ENCODE peak calls at places on chromosomes 7 and 10, in nine cellular contexts. B is astrocyte of the spinal cord, D is fibroblast of pulmonary artery, Y is fibroblast of villous mesenchyme, U is HFF-Myc, C is left lung, S is bronchial epithelial cell, G is pancreas, L is fibroblast of lung. W is an unnamed sample.

GRCh38 chr10:110006358-110007170 is 1.2 kb upstream of the ADD3 start:
- DNase-seq in B (peak), D (peak), Y (peak), U (no peak), C (peak), S (peak), G (peak), L (peak), W (peak)

GRCh38 chr10:59892697-59893096 is 13.7 kb downstream of the CCDC6 start:
- DNase-seq in B (no peak), D (no peak), Y (no peak), U (no peak), C (no peak), S (no peak), G (no peak), L (no peak), W (no peak)

GRCh38 chr10:132499367-132499685 is 38.3 kb upstream of the INPP5A start:
- DNase-seq in B (no peak), D (no peak), Y (no peak), U (no peak), C (no peak), S (no peak), G (no peak), L (no peak), W (no peak)

GRCh38 chr7:137870684-137871083 is 23.9 kb upstream of the DGKI start:
- DNase-seq in B (no peak), D (no peak), Y (peak), U (no peak), C (no peak), S (no peak), G (no peak), L (no peak), W (no peak)

GRCh38 chr10:44364566-44364965 is 20.3 kb downstream of the CXCL12 start:
- DNase-seq in B (no peak), D (no peak), Y (no peak), U (no peak), C (no peak), S (no peak), G (no peak), L (no peak), W (no peak)

GRCh38 chr10:73970845-73971244 is 27.1 kb upstream of the VCL start:
- DNase-seq in B (no peak), D (no peak), Y (no peak), U (no peak), C (no peak), S (no peak), G (no peak), L (no peak), W (no peak)

GRCh38 chr7:116779921-116780320 is 82.5 kb upstream of the CAPZA2 start:
- DNase-seq in B (no peak), D (no peak), Y (no peak), U (no peak), C (no peak), S (peak), G (no peak), L (no peak), W (no peak)

GRCh38 chr10:103481974-103482531 is 3.0 kb upstream of the CALHM3 start:
- DNase-seq in B (peak), D (peak), Y (peak), U (no peak), C (no peak), S (peak), G (no peak), L (peak), W (peak)

GRCh38 chr7:133940368-133940767 is 186.8 kb upstream of the LRGUK start:
- DNase-seq in B (no peak), D (no peak), Y (no peak), U (no peak), C (no peak), S (no peak), G (no peak), L (no peak), W (no peak)

GRCh38 chr7:85068796-85069195 is 118.1 kb downstream of the SEMA3D start:
- DNase-seq in B (peak), D (peak), Y (peak), U (no peak), C (no peak), S (peak), G (no peak), L (peak), W (no peak)

GRCh38 chr10:33950216-33950615 is 615.7 kb upstream of the NRP1 start:
- DNase-seq in B (no peak), D (no peak), Y (no peak), U (no peak), C (no peak), S (no peak), G (no peak), L (no peak), W (no peak)

GRCh38 chr7:99386584-99387238 is 12.2 kb downstream of the ARPC1B start:
- DNase-seq in B (no peak), D (peak), Y (peak), U (no peak), C (no peak), S (no peak), G (no peak), L (peak), W (no peak)

GRCh38 chr7:41698114-41698513 is 4.8 kb downstream of the INHBA start:
- DNase-seq in B (peak), D (no peak), Y (no peak), U (no peak), C (no peak), S (no peak), G (no peak), L (no peak), W (no peak)

GRCh38 chr7:132618956-132619305 is 42.7 kb upstream of the PLXNA4 start:
- DNase-seq in B (peak), D (peak), Y (peak), U (no peak), C (no peak), S (peak), G (no peak), L (no peak), W (no peak)

GRCh38 chr10:75623310-75623940 is 192.0 kb downstream of the LRMDA start:
- DNase-seq in B (no peak), D (no peak), Y (no peak), U (no peak), C (no peak), S (no peak), G (no peak), L (no peak), W (no peak)
- H3K4me3 ChIP-seq in B (no peak), D (no peak), Y (no peak), U (no peak), C (no peak), S (no peak), G (no peak), L (no peak), W (no peak)

GRCh38 chr7:18509491-18509890 is 13.9 kb downstream of the HDAC9 start:
- DNase-seq in B (peak), D (no peak), Y (no peak), U (no peak), C (no peak), S (peak), G (no peak), L (no peak), W (no peak)
- H3K4me3 ChIP-seq in B (peak), D (peak), Y (no peak), U (peak), C (no peak), S (peak), G (no peak), L (peak), W (peak)

GRCh38 chr7:50793115-50793946 is 10.6 kb upstream of the GRB10 start:
- DNase-seq in B (peak), D (peak), Y (peak), U (no peak), C (peak), S (no peak), G (peak), L (peak), W (peak)

GRCh38 chr7:50791363-50791762 is 8.7 kb upstream of the GRB10 start:
- DNase-seq in B (no peak), D (no peak), Y (no peak), U (no peak), C (no peak), S (no peak), G (no peak), L (no peak), W (no peak)

GRCh38 chr7:50792342-50793114 is 9.8 kb upstream of the GRB10 start:
- DNase-seq in B (peak), D (peak), Y (peak), U (no peak), C (peak), S (peak), G (peak), L (peak), W (no peak)

GRCh38 chr7:50793947-50794570 is 11.4 kb upstream of the GRB10 start:
- DNase-seq in B (no peak), D (no peak), Y (no peak), U (no peak), C (no peak), S (no peak), G (no peak), L (no peak), W (no peak)

GRCh38 chr7:50791921-50792341 is 9.2 kb upstream of the GRB10 start:
- DNase-seq in B (peak), D (peak), Y (peak), U (no peak), C (no peak), S (peak), G (no peak), L (peak), W (no peak)
- H3K4me3 ChIP-seq in B (peak), D (peak), Y (peak), U (peak), C (peak), S (peak), G (peak), L (peak), W (peak)

DNA sequence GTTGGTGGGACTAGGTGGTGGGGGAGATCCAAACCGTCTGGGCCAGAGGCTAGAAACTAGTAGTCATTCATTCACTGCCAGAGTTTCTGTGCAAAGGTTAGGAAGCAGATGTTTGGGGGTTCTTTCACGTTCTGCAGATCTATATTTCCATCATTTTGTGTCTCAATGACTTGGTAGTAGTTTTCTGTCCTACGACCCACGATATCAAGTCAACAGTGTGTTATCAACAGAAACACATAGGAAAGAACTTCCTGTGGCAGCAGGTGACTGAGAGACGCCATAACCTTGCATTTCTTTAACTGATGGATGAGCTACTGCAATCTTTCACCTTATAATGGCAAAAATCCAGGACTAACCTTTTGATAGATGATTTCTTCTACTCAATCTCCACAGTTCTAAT is 1.8 kb downstream of the CEP55 start:
- DNase-seq in B (no peak), D (no peak), Y (no peak), U (no peak), C (no peak), S (no peak), G (no peak), L (no peak), W (no peak)
- H3K4me3 ChIP-seq in B (no peak), D (no peak), Y (peak), U (peak), C (no peak), S (no peak), G (no peak), L (no peak), W (no peak)

DNA sequence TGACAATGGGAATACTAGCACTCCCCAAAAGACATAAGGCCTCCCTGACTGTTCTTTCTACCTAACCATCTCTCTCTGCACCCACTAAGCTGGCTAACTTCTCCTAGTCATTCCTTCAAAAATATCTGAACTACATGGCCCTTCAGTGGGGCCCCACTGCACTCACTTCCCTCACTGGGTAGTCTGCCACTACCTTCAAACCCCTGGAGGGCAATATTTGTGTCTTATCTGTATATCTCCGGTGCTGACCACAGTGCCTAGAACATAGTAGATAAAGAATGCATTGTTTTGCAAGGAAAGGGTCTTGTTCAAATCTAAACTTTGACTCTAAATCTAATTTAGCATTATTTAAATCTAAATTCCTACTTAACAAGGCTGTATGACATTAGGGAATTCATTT is 44.3 kb downstream of the CACUL1 start:
- DNase-seq in B (no peak), D (no peak), Y (no peak), U (no peak), C (no peak), S (no peak), G (no peak), L (no peak), W (no peak)
- H3K4me3 ChIP-seq in B (no peak), D (no peak), Y (no peak), U (no peak), C (no peak), S (no peak), G (no peak), L (no peak), W (no peak)

DNA sequence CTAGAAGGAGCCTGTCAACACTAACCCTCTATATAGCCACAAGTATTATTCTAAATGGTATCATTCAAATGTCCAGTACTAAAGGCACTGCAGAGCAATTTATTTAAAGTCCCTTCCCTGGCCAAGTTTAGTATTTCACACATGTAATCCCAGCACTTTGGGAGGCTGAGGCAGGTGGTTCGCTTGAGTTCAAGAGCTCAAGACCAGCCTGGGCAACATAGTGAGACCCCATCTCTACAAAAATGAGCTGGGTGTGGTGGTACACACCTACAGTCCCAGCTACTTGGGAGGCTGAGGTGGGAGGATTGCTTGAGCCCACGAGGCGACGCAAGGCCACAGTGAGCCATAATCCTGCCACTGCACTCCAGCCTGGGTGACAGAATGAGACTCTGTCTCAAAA is 3.6 kb downstream of the GNA12 start:
- DNase-seq in B (no peak), D (no peak), Y (no peak), U (no peak), C (no peak), S (no peak), G (no peak), L (no peak), W (no peak)
- H3K4me3 ChIP-seq in B (no peak), D (no peak), Y (no peak), U (no peak), C (no peak), S (no peak), G (no peak), L (no peak), W (no peak)

GRCh38 chr7:19117870-19118608 is 603 bp upstream of the TWIST1 start:
- DNase-seq in B (peak), D (peak), Y (peak), U (no peak), C (no peak), S (no peak), G (no peak), L (no peak), W (no peak)
- H3K4me3 ChIP-seq in B (peak), D (peak), Y (peak), U (peak), C (no peak), S (peak), G (no peak), L (peak), W (peak)